ENCODE peak calls at places on chromosome 17, in nine cellular contexts. W is germinal center; R is HuH-7; I is stimulated activated CD8-positive, alpha-beta memory T cell treated with anti-CD3 and anti-CD28 coated beads, Interleukin-4, amount 100 ng/mL, for 24 hours; Q is iPS DF 6.9; O is A549; E is central memory CD4-positive, alpha-beta T cell; S is stimulated activated CD4-positive, alpha-beta T cell treated with anti-CD3 and anti-CD28 coated beads, Interleukin-15, amount 100 ng/mL, for 24 hours; U is neural progenitor cell. V is an unnamed sample.

GRCh38 chr17:66950886-66951604 is 13.5 kb upstream of the CACNG4 start:
- DNase-seq in W (no peak), R (no peak), I (no peak), Q (no peak), O (no peak), E (no peak), S (no peak), U (no peak), V (no peak)

GRCh38 chr17:55177914-55178217 is 86.9 kb upstream of the HLF start:
- DNase-seq in W (no peak), R (no peak), I (no peak), Q (no peak), O (no peak), E (no peak), S (no peak), U (no peak), V (no peak)

GRCh38 chr17:10646393-10646990 is 10.6 kb downstream of the MYH3 start:
- DNase-seq in W (peak; percentile 40), R (peak; percentile 40), I (peak; percentile 58), Q (peak; percentile 47), O (peak; percentile 55), E (peak; percentile 55), S (peak; percentile 83), U (peak; percentile 83), V (peak; percentile 68)

GRCh38 chr17:17018612-17019429 is 23.4 kb upstream of the MPRIP start:
- DNase-seq in W (no peak), R (no peak), I (no peak), Q (no peak), O (no peak), E (no peak), S (no peak), U (no peak), V (no peak)

GRCh38 chr17:32536736-32537646 is 50.2 kb downstream of the CDK5R1 start:
- DNase-seq in W (no peak), R (no peak), I (no peak), Q (no peak), O (no peak), E (no peak), S (no peak), U (no peak), V (no peak)

GRCh38 chr17:60944751-60945150 is 267.1 kb downstream of the BCAS3 start:
- DNase-seq in W (no peak), R (no peak), I (no peak), Q (no peak), O (no peak), E (no peak), S (no peak), U (no peak), V (no peak)

GRCh38 chr17:8885968-8886674 is 18.6 kb upstream of the PIK3R6 start:
- DNase-seq in W (no peak), R (no peak), I (no peak), Q (no peak), O (no peak), E (no peak), S (no peak), U (no peak), V (no peak)

GRCh38 chr17:83053779-83054451 is 25.5 kb upstream of the METRNL start:
- DNase-seq in W (peak; percentile 39), R (no peak), I (no peak), Q (no peak), O (no peak), E (peak; percentile 23), S (no peak), U (no peak), V (no peak)

GRCh38 chr17:58324409-58325288 is 3.9 kb downstream of the TSPOAP1 start:
- DNase-seq in W (no peak), R (peak; percentile 80), I (no peak), Q (no peak), O (no peak), E (no peak), S (no peak), U (peak; percentile 87), V (no peak)

V was measured in activated T-cell treated with anti-CD3 and anti-CD28 coated beads for 4 hours.